ENCODE peak calls at places on chromosomes 2 and 18, in five cellular contexts. L is hepatocyte, B is PC-3, N is GM23248, G is OCI-LY7. A is an unnamed sample. For H4K20me1, the result is how much of the 10 kb centered on the place peaks cover.

GRCh38 chr2:203584784-203585183 is 49.7 kb upstream of the RAPH1 start:
- DNase-seq in N (no peak), L (peak), G (no peak), B (peak), A (no peak)

GRCh38 chr2:63662028-63662804 is 73.5 kb downstream of the MDH1 start:
- DNase-seq in B (no peak), N (peak), L (peak), G (no peak), A (no peak)

GRCh38 chr2:85174943-85175342 is 41.8 kb downstream of the TCF7L1 start:
- DNase-seq in G (no peak), L (no peak), N (no peak), B (no peak), A (peak)

GRCh38 chr2:42337356-42337820 is 23.6 kb downstream of the COX7A2L start:
- DNase-seq in G (peak), B (no peak), L (no peak), N (no peak), A (no peak)

GRCh38 chr2:184598313-184599053 is at the start of gene ZNF804A:
- DNase-seq in G (peak), N (peak), L (peak), B (peak), A (peak)

GRCh38 chr2:189367343-189367742 is 73.9 kb upstream of the WDR75 start:
- DNase-seq in N (no peak), L (no peak), B (no peak), G (no peak), A (no peak)

GRCh38 chr2:218648473-218649100 is 10.8 kb downstream of the ZNF142 start:
- DNase-seq in N (peak), G (peak), L (peak), B (peak), A (peak)

GRCh38 chr2:1793868-1794445 is 49.6 kb upstream of the PXDN start:
- DNase-seq in L (no peak), B (no peak), N (no peak), G (no peak), A (no peak)

GRCh38 chr2:129798301-129798581 is 181.2 kb upstream of the RAB6C start:
- DNase-seq in B (no peak), N (no peak), G (no peak), L (no peak), A (no peak)

GRCh38 chr2:71240794-71241193 is 13.9 kb upstream of the PAIP2B start:
- DNase-seq in N (no peak), L (no peak), G (no peak), B (no peak), A (no peak)

GRCh38 chr18:78494686-78495085 is 484.9 kb upstream of the SALL3 start:
- DNase-seq in N (no peak), L (no peak), G (no peak), B (no peak), A (no peak)

GRCh38 chr2:44528595-44528994 is 166.8 kb downstream of the CAMKMT start:
- DNase-seq in L (no peak), B (peak), G (no peak), N (peak), A (no peak)

GRCh38 chr2:216308532-216308931 is 63.8 kb downstream of the MARCHF4 start:
- DNase-seq in N (no peak), L (no peak), G (no peak), B (no peak), A (no peak)
- TF ChIP-seq EZH2phosphoT487 in N (no peak), L (no peak), G (no peak), B (no peak), A (no peak)

GRCh38 chr18:23893653-23894052 is 120.9 kb upstream of the TTC39C start:
- DNase-seq in N (no peak), L (no peak), G (no peak), B (no peak), A (no peak)
- H3K4me3 ChIP-seq in N (no peak), L (no peak), G (no peak), B (no peak), A (no peak)

GRCh38 chr2:10327896-10328666 is 25.4 kb downstream of the HPCAL1 start:
- DNase-seq in B (peak), G (peak), L (no peak), N (no peak), A (no peak)
- H4K20me1 ChIP-seq in B (half or more), G (under half), L (under half), N (under half), A (under half)

GRCh38 chr2:33477473-33478468 is 1.3 kb downstream of the RASGRP3 start:
- DNase-seq in N (no peak), L (peak), G (peak), B (no peak), A (peak)
- TF ChIP-seq EZH2phosphoT487 in N (no peak), L (no peak), G (no peak), B (no peak), A (no peak)

GRCh38 chr2:100145893-100146753 is 3.7 kb upstream of the AFF3 start:
- DNase-seq in B (no peak), G (no peak), N (no peak), L (no peak), A (no peak)
- H3K4me3 ChIP-seq in B (no peak), G (no peak), N (no peak), L (no peak), A (no peak)

GRCh38 chr18:48852292-48852691 is 98.5 kb downstream of the SMAD7 start:
- DNase-seq in G (no peak), B (no peak), L (no peak), N (peak), A (no peak)

GRCh38 chr18:48853588-48853987 is 97.2 kb downstream of the SMAD7 start:
- DNase-seq in N (no peak), L (no peak), G (no peak), B (no peak), A (no peak)

GRCh38 chr18:48851563-48851962 is 99.2 kb downstream of the SMAD7 start:
- DNase-seq in G (no peak), L (no peak), B (no peak), N (no peak), A (no peak)

GRCh38 chr18:48850891-48851302 is 99.9 kb downstream of the SMAD7 start:
- DNase-seq in B (no peak), N (no peak), G (no peak), L (no peak), A (no peak)

GRCh38 chr18:48852792-48853191 is 98.0 kb downstream of the SMAD7 start:
- DNase-seq in B (no peak), G (no peak), L (no peak), N (no peak), A (no peak)
- H4K20me1 ChIP-seq in B (under half), G (under half), L (under half), N (under half), A (under half)

GRCh38 chr18:36085195-36085594 is 17.8 kb upstream of the RPRD1A start:
- DNase-seq in B (no peak), L (no peak), G (no peak), N (no peak), A (no peak)
- TF ChIP-seq EZH2phosphoT487 in B (no peak), L (no peak), G (no peak), N (no peak), A (no peak)

GRCh38 chr2:120708944-120709607 is 26.6 kb upstream of the GLI2 start:
- DNase-seq in L (no peak), N (no peak), G (no peak), B (peak), A (no peak)

GRCh38 chr2:120712180-120712678 is 23.4 kb upstream of the GLI2 start:
- DNase-seq in G (no peak), B (no peak), N (peak), L (no peak), A (no peak)

GRCh38 chr2:120709608-120710041 is 26.0 kb upstream of the GLI2 start:
- DNase-seq in B (no peak), L (no peak), G (no peak), N (no peak), A (no peak)

GRCh38 chr2:120711694-120712093 is 24.0 kb upstream of the GLI2 start:
- DNase-seq in L (no peak), N (no peak), B (no peak), G (no peak), A (no peak)

DNA sequence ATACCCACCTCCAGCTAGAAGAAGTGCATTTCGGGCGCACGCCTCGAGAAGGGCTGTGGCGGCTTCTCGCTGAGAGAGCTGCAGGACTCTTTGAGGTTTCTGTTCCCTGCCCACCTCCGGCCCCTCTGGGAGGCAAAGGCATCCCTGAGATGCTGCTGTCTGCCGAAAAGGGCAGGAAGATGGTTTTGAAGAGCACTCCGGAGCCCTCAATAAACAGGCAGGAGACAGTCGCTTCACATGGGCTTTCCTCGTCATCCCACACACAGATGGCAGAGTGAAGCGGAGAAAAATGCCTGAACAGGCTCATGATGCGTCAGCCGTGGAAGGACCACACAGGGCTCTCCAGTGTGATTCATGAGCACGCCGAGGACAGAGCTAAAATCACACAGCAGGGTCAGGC is 25.4 kb upstream of the GLI2 start:
- DNase-seq in L (no peak), N (peak), B (no peak), G (no peak), A (no peak)
- H3K4me3 ChIP-seq in L (no peak), N (no peak), B (no peak), G (no peak), A (no peak)